ENCODE peak calls at places on chromosomes 7 and 10, in seven cellular contexts. F is hepatocyte; L is neural progenitor cell; M is cardiac muscle cell; J is MM.1S; T is CD8-positive, alpha-beta T cell; Q is SJSA1. E is an unnamed sample.

GRCh38 chr10:110209399-110209925 is 2.1 kb downstream of the MXI1 start:
- DNase-seq in F (peak), L (peak), M (peak), J (peak), T (peak), Q (peak), E (peak)

GRCh38 chr10:100877451-100877850 is 35.3 kb upstream of the SLF2 start:
- DNase-seq in F (no peak), L (no peak), M (no peak), J (no peak), T (no peak), Q (no peak), E (no peak)

GRCh38 chr10:120940299-120940900 is 89.2 kb downstream of the WDR11 start:
- DNase-seq in F (peak), L (peak), M (no peak), J (no peak), T (no peak), Q (no peak), E (no peak)

GRCh38 chr7:99762680-99763327 is 21.2 kb downstream of the CYP3A4 start:
- DNase-seq in F (peak), L (no peak), M (no peak), J (no peak), T (no peak), Q (no peak), E (peak)

GRCh38 chr10:70034252-70034651 is 18.4 kb upstream of the MACROH2A2 start:
- DNase-seq in F (no peak), L (no peak), M (peak), J (no peak), T (no peak), Q (no peak), E (no peak)

GRCh38 chr10:373516-374309 is 238.5 kb downstream of the ZMYND11 start:
- DNase-seq in F (peak), L (peak), M (peak), J (no peak), T (no peak), Q (peak), E (peak)

GRCh38 chr7:113071465-113071864 is 15.2 kb downstream of the GPR85 start:
- DNase-seq in F (no peak), L (no peak), M (no peak), J (no peak), T (no peak), Q (no peak), E (peak)

GRCh38 chr10:72691470-72692056 is 380 bp upstream of the MCU start:
- DNase-seq in F (no peak), L (no peak), M (no peak), J (no peak), T (no peak), Q (no peak), E (no peak)

GRCh38 chr10:129224065-129224464 is 243.0 kb upstream of the MGMT start:
- DNase-seq in F (no peak), L (no peak), M (no peak), J (no peak), T (no peak), Q (no peak), E (no peak)

GRCh38 chr10:71302874-71303568 is 16.0 kb upstream of the SLC29A3 start:
- DNase-seq in F (peak), L (peak), M (peak), J (peak), T (no peak), Q (peak), E (peak)

GRCh38 chr10:49118450-49118849 is 3.1 kb upstream of the VSTM4 start:
- DNase-seq in F (no peak), L (peak), M (peak), J (no peak), T (no peak), Q (no peak), E (no peak)

GRCh38 chr10:49117366-49117905 is 2.1 kb upstream of the VSTM4 start:
- DNase-seq in F (no peak), L (no peak), M (no peak), J (no peak), T (no peak), Q (no peak), E (no peak)

GRCh38 chr10:49115796-49116508 is 630 bp upstream of the VSTM4 start:
- DNase-seq in F (no peak), L (no peak), M (no peak), J (no peak), T (no peak), Q (no peak), E (no peak)

GRCh38 chr10:49116509-49117365 is 1.4 kb upstream of the VSTM4 start:
- DNase-seq in F (no peak), L (no peak), M (no peak), J (no peak), T (no peak), Q (no peak), E (peak)

GRCh38 chr10:49119746-49120145 is 4.4 kb upstream of the VSTM4 start:
- DNase-seq in F (no peak), L (no peak), M (no peak), J (no peak), T (no peak), Q (no peak), E (peak)
- H3K27ac ChIP-seq in F (no peak), L (no peak), M (no peak), J (no peak), T (no peak), Q (no peak), E (no peak)

DNA sequence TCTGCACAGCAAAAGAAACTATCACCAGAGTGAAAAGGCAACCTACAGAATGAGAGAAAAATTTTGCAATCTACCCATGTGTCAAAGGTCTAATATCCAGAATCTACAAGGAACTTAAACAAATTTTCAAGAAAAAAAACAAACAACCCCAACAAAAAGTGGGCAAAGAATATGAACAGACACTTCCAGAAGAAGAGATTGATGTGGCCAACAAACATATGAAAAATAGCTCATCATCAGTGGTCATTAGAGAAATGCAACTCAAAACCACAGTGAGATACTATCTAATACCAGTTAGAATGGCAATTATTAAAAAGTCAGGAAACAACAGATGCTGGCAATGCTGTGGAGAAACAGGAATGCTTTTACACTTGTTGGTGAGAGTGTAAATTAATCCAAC is 7.1 kb upstream of the MKLN1 start:
- DNase-seq in F (no peak), L (no peak), M (no peak), J (no peak), T (no peak), Q (no peak), E (no peak)
- H3K27ac ChIP-seq in F (no peak), L (no peak), M (no peak), J (no peak), T (no peak), Q (no peak), E (no peak)

GRCh38 chr7:13981070-13981469 is 8.4 kb downstream of the ETV1 start:
- DNase-seq in F (peak), L (peak), M (peak), J (no peak), T (no peak), Q (peak), E (peak)
- H3K27ac ChIP-seq in F (peak), L (no peak), M (no peak), J (no peak), T (no peak), Q (peak), E (peak)

DNA sequence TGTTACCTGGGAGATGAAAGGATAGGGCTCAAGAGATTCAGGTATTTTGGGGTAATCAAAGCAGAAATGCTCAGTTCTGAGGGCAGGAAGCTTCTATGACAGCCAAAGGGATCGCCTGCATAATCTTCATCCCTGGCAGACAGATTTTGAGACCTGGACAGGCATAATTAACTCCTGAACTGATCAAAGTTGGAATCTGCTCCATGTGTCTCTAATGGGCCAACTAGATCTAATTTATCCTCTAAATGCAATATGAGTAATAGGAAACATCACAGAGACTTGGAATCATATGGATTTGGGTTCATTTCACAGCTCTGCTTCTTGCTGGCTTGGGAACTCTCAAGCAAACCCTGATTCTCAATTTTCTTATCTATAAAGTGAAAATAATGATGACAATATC is 41.2 kb upstream of the EPHB6 start:
- DNase-seq in F (no peak), L (no peak), M (no peak), J (no peak), T (no peak), Q (no peak), E (no peak)
- H3K27ac ChIP-seq in F (no peak), L (no peak), M (no peak), J (no peak), T (peak), Q (no peak), E (no peak)

DNA sequence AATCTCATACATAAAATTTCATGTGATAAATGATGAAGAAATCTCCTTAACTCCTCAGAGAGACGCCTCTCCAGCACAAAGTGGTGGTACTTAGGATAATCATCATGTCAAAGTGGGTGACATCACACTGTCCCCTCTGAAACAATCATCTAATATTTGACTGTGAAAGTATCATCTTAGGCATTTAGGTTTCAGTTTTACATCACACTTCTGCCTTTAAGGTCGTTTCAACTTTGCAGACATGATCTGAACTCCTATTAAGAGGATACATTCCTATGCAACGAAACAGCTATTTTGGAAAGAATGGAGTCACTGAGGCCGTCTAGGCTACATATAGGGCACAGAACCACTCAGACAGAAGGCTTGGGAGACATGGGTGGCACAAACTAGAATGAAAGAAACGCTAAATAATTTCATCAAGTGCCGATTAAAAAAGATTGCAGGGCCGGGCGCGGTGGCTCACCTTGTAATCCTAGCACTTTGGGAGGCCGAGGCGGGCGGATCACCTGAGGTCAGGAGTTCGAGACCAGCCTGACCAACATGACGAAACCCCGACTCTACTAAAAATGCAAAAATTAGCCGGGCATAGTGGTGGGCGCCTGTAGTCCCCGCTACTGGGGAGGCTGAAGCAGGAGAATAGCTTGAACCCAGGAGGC is 2.0 kb downstream of the VOPP1 start:
- DNase-seq in F (no peak), L (no peak), M (no peak), J (peak), T (no peak), Q (no peak), E (peak)
- H3K27ac ChIP-seq in F (no peak), L (no peak), M (no peak), J (peak), T (no peak), Q (peak), E (peak)